ENCODE peak calls at places on chromosomes 13 and 19, in six cellular contexts. M is germinal center, G is GM13976, C is hypothalamus, Q is endodermal cell, D is T-helper 9 cell. X is an unnamed sample.

GRCh38 chr13:29479716-29480492 is 115.6 kb downstream of the SLC7A1 start:
- DNase-seq in M (no peak), G (no peak), C (no peak), Q (peak; percentile 52), D (no peak), X (no peak)

GRCh38 chr13:112741185-112741755 is 51.4 kb downstream of the ATP11A start:
- DNase-seq in M (no peak), G (no peak), C (no peak), Q (no peak), D (no peak), X (no peak)

GRCh38 chr13:110307697-110308376 is 753 bp downstream of the COL4A2 start:
- DNase-seq in M (no peak), G (no peak), C (no peak), Q (peak; percentile 76), D (no peak), X (no peak)

GRCh38 chr13:98157609-98158008 is 14.7 kb downstream of the FARP1 start:
- DNase-seq in M (no peak), G (no peak), C (no peak), Q (no peak), D (no peak), X (no peak)

GRCh38 chr19:10554760-10555612 is 10.8 kb downstream of the KRI1 start:
- DNase-seq in M (no peak), G (no peak), C (no peak), Q (peak; percentile 64), D (no peak), X (no peak)

GRCh38 chr13:73702419-73703071 is 431.7 kb downstream of the KLF12 start:
- DNase-seq in M (no peak), G (peak; percentile 14), C (no peak), Q (no peak), D (peak; percentile 6), X (no peak)

GRCh38 chr13:42685762-42686560 is 95.4 kb upstream of the FAM216B start:
- DNase-seq in M (no peak), G (no peak), C (no peak), Q (no peak), D (no peak), X (no peak)

GRCh38 chr19:46081928-46082727 is 41.3 kb upstream of the IGFL4 start:
- DNase-seq in M (peak; percentile 17), G (peak; percentile 62), C (peak; percentile 7), Q (peak; percentile 58), D (no peak), X (no peak)

GRCh38 chr13:44013666-44014291 is 134.1 kb downstream of the LACC1 start:
- DNase-seq in M (no peak), G (no peak), C (no peak), Q (no peak), D (no peak), X (no peak)

GRCh38 chr19:50661675-50662441 is 12.6 kb downstream of the C19orf81 start:
- DNase-seq in M (no peak), G (no peak), C (no peak), Q (no peak), D (no peak), X (no peak)

GRCh38 chr19:46759817-46760333 is 13.6 kb upstream of the STRN4 start:
- DNase-seq in M (no peak), G (no peak), C (no peak), Q (no peak), D (no peak), X (no peak)

X was measured in head of caudate nucleus.